ENCODE peak calls at places on chromosomes 16 and 17, in eight cellular contexts. One of them, this sample, is unnamed.

GRCh38 chr17:59561042-59561441 is 4.4 kb upstream of the DHX40 start:
- DNase-seq in OCI-LY7: peak; percentile 52
- DNase-seq in tibial artery: no peak
- DNase-seq in cardiac fibroblast: peak; percentile 13
- DNase-seq in lower leg skin: no peak
- DNase-seq in nephron progenitor cell: no peak
- DNase-seq in Peyer's patch: no peak
- DNase-seq in thoracic aorta: no peak
- DNase-seq in this sample: no peak

GRCh38 chr16:19555938-19556778 is 655 bp downstream of the VPS35L start:
- DNase-seq in cardiac fibroblast: peak; percentile 27
- DNase-seq in thoracic aorta: no peak
- DNase-seq in OCI-LY7: peak; percentile 38
- DNase-seq in Peyer's patch: no peak
- DNase-seq in lower leg skin: no peak
- DNase-seq in tibial artery: no peak
- DNase-seq in nephron progenitor cell: peak; percentile 55
- DNase-seq in this sample: peak; percentile 19

GRCh38 chr17:47967607-47968252 is 3.2 kb upstream of the CDK5RAP3 start:
- DNase-seq in cardiac fibroblast: peak; percentile 66
- DNase-seq in OCI-LY7: no peak
- DNase-seq in tibial artery: no peak
- DNase-seq in nephron progenitor cell: no peak
- DNase-seq in Peyer's patch: no peak
- DNase-seq in thoracic aorta: no peak
- DNase-seq in lower leg skin: no peak
- DNase-seq in this sample: no peak

GRCh38 chr17:49993423-49994037 is 1.5 kb downstream of the DLX3 start:
- DNase-seq in cardiac fibroblast: no peak
- DNase-seq in OCI-LY7: no peak
- DNase-seq in Peyer's patch: peak; percentile 21
- DNase-seq in tibial artery: peak; percentile 64
- DNase-seq in nephron progenitor cell: peak; percentile 62
- DNase-seq in thoracic aorta: no peak
- DNase-seq in lower leg skin: peak; percentile 85
- DNase-seq in this sample: peak; percentile 30

GRCh38 chr16:25063865-25064264 is 47.7 kb upstream of the LCMT1 start:
- DNase-seq in tibial artery: no peak
- DNase-seq in cardiac fibroblast: peak; percentile 57
- DNase-seq in nephron progenitor cell: no peak
- DNase-seq in lower leg skin: no peak
- DNase-seq in thoracic aorta: no peak
- DNase-seq in OCI-LY7: no peak
- DNase-seq in Peyer's patch: no peak
- DNase-seq in this sample: no peak

GRCh38 chr17:38449364-38449763 is 21.1 kb downstream of the ARHGAP23 start:
- DNase-seq in OCI-LY7: no peak
- DNase-seq in tibial artery: no peak
- DNase-seq in lower leg skin: no peak
- DNase-seq in nephron progenitor cell: peak; percentile 67
- DNase-seq in Peyer's patch: no peak
- DNase-seq in cardiac fibroblast: peak; percentile 48
- DNase-seq in thoracic aorta: no peak
- DNase-seq in this sample: no peak

GRCh38 chr17:77634710-77635109 is 323.8 kb upstream of the TNRC6C start:
- DNase-seq in nephron progenitor cell: no peak
- DNase-seq in thoracic aorta: no peak
- DNase-seq in cardiac fibroblast: no peak
- DNase-seq in Peyer's patch: no peak
- DNase-seq in tibial artery: no peak
- DNase-seq in OCI-LY7: peak; percentile 20
- DNase-seq in lower leg skin: peak; percentile 13
- DNase-seq in this sample: no peak

GRCh38 chr16:21952040-21952792 is 945 bp upstream of the UQCRC2 start:
- DNase-seq in tibial artery: peak; percentile 73
- DNase-seq in lower leg skin: peak; percentile 92
- DNase-seq in nephron progenitor cell: peak; percentile 60
- DNase-seq in thoracic aorta: peak; percentile 28
- DNase-seq in Peyer's patch: peak; percentile 69
- DNase-seq in cardiac fibroblast: peak; percentile 75
- DNase-seq in OCI-LY7: peak; percentile 83
- DNase-seq in this sample: peak; percentile 58

GRCh38 chr17:47315451-47316266 is 8.1 kb upstream of the EFCAB13 start:
- DNase-seq in Peyer's patch: no peak
- DNase-seq in thoracic aorta: no peak
- DNase-seq in nephron progenitor cell: peak; percentile 24
- DNase-seq in lower leg skin: no peak
- DNase-seq in tibial artery: no peak
- DNase-seq in cardiac fibroblast: peak; percentile 89
- DNase-seq in OCI-LY7: peak; percentile 80
- DNase-seq in this sample: no peak

GRCh38 chr16:86809458-86809955 is 231.2 kb downstream of the FOXL1 start:
- DNase-seq in OCI-LY7: no peak
- DNase-seq in nephron progenitor cell: peak; percentile 23
- DNase-seq in tibial artery: no peak
- DNase-seq in Peyer's patch: no peak
- DNase-seq in lower leg skin: no peak
- DNase-seq in cardiac fibroblast: peak; percentile 28
- DNase-seq in thoracic aorta: no peak
- DNase-seq in this sample: no peak

GRCh38 chr17:73697872-73698271 is 53.6 kb upstream of the SDK2 start:
- DNase-seq in nephron progenitor cell: no peak
- DNase-seq in lower leg skin: peak; percentile 78
- DNase-seq in cardiac fibroblast: no peak
- DNase-seq in tibial artery: no peak
- DNase-seq in thoracic aorta: no peak
- DNase-seq in Peyer's patch: no peak
- DNase-seq in OCI-LY7: no peak
- DNase-seq in this sample: no peak

GRCh38 chr17:3447625-3448024 is 14.0 kb upstream of the OR1E2 start:
- DNase-seq in thoracic aorta: no peak
- DNase-seq in OCI-LY7: peak; percentile 25
- DNase-seq in tibial artery: no peak
- DNase-seq in cardiac fibroblast: peak; percentile 5
- DNase-seq in nephron progenitor cell: no peak
- DNase-seq in Peyer's patch: no peak
- DNase-seq in lower leg skin: no peak
- DNase-seq in this sample: no peak

GRCh38 chr16:85677383-85677967 is 11.3 kb downstream of the GINS2 start:
- DNase-seq in nephron progenitor cell: no peak
- DNase-seq in OCI-LY7: no peak
- DNase-seq in lower leg skin: no peak
- DNase-seq in thoracic aorta: no peak
- DNase-seq in cardiac fibroblast: no peak
- DNase-seq in tibial artery: no peak
- DNase-seq in Peyer's patch: no peak
- DNase-seq in this sample: no peak

GRCh38 chr17:57909548-57909947 is 45.7 kb downstream of the CUEDC1 start:
- DNase-seq in thoracic aorta: no peak
- DNase-seq in Peyer's patch: no peak
- DNase-seq in lower leg skin: no peak
- DNase-seq in tibial artery: no peak
- DNase-seq in cardiac fibroblast: no peak
- DNase-seq in OCI-LY7: no peak
- DNase-seq in nephron progenitor cell: no peak
- DNase-seq in this sample: no peak

GRCh38 chr17:57908278-57908677 is 46.9 kb downstream of the CUEDC1 start:
- DNase-seq in thoracic aorta: no peak
- DNase-seq in lower leg skin: no peak
- DNase-seq in nephron progenitor cell: no peak
- DNase-seq in cardiac fibroblast: no peak
- DNase-seq in OCI-LY7: no peak
- DNase-seq in Peyer's patch: no peak
- DNase-seq in tibial artery: no peak
- DNase-seq in this sample: no peak

GRCh38 chr17:57903961-57904360 is 51.3 kb downstream of the CUEDC1 start:
- DNase-seq in OCI-LY7: no peak
- DNase-seq in nephron progenitor cell: no peak
- DNase-seq in thoracic aorta: no peak
- DNase-seq in Peyer's patch: no peak
- DNase-seq in cardiac fibroblast: no peak
- DNase-seq in lower leg skin: no peak
- DNase-seq in tibial artery: no peak
- DNase-seq in this sample: no peak

GRCh38 chr17:57905875-57906455 is 49.2 kb downstream of the CUEDC1 start:
- DNase-seq in lower leg skin: no peak
- DNase-seq in nephron progenitor cell: no peak
- DNase-seq in OCI-LY7: no peak
- DNase-seq in cardiac fibroblast: no peak
- DNase-seq in Peyer's patch: no peak
- DNase-seq in thoracic aorta: no peak
- DNase-seq in tibial artery: no peak
- DNase-seq in this sample: no peak

DNA sequence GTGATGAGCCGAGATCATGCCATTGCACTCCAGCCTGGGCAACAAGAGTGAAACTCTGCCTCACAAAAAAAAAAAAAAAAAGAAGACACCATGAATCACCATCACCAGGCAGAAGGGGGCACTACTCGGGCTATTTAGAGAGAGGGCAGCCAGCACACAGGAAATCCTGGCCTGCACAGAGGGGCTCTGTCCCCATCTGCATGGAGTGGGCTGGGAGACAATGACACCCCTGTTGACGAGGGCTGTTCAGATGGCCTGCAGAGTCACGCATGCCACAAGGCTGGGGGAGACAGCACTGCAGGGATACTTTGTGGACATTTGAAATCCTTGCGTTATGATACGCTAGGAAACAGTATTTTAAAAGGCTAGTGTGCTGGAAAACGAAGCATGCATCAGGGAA is 48.3 kb downstream of the CUEDC1 start:
- DNase-seq in lower leg skin: no peak
- DNase-seq in thoracic aorta: no peak
- DNase-seq in OCI-LY7: no peak
- DNase-seq in cardiac fibroblast: no peak
- DNase-seq in nephron progenitor cell: no peak
- DNase-seq in Peyer's patch: no peak
- DNase-seq in tibial artery: no peak
- DNase-seq in this sample: no peak
- TF ChIP-seq CTCF in lower leg skin: no peak
- TF ChIP-seq CTCF in thoracic aorta: no peak
- TF ChIP-seq CTCF in OCI-LY7: no peak
- TF ChIP-seq CTCF in cardiac fibroblast: peak; percentile 12
- TF ChIP-seq CTCF in nephron progenitor cell: peak; percentile 10
- TF ChIP-seq CTCF in Peyer's patch: no peak
- TF ChIP-seq CTCF in tibial artery: no peak
- TF ChIP-seq CTCF in this sample: no peak

DNA sequence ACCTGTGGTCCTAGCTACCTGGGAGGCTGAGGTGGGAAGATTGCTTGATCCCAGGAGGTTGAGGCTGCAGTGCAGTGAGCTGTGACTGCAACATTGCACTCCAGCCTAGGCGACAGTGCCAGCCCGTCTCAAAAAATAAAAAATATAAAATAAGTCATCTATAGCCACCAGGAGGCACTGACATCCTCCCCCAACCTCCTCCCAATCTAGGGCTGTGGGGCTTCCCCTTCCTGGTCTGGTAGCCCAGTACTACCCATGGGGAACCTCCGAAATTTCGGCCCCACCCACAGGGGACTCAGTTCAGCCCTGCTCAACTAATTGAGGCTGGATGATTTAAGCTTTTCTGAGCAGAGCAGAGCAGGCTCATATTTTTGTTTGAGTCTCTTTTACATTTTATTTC is 3.2 kb downstream of the ZSCAN10 start:
- DNase-seq in nephron progenitor cell: no peak
- DNase-seq in tibial artery: no peak
- DNase-seq in Peyer's patch: peak; percentile 76
- DNase-seq in cardiac fibroblast: no peak
- DNase-seq in OCI-LY7: peak; percentile 77
- DNase-seq in lower leg skin: no peak
- DNase-seq in thoracic aorta: no peak
- DNase-seq in this sample: peak; percentile 53
- TF ChIP-seq CTCF in nephron progenitor cell: no peak
- TF ChIP-seq CTCF in tibial artery: no peak
- TF ChIP-seq CTCF in Peyer's patch: peak; percentile 23
- TF ChIP-seq CTCF in cardiac fibroblast: peak; percentile 39
- TF ChIP-seq CTCF in OCI-LY7: peak; percentile 71
- TF ChIP-seq CTCF in lower leg skin: no peak
- TF ChIP-seq CTCF in thoracic aorta: no peak
- TF ChIP-seq CTCF in this sample: no peak

GRCh38 chr16:67770371-67770991 is 35.9 kb downstream of the RANBP10 start:
- DNase-seq in OCI-LY7: no peak
- DNase-seq in tibial artery: no peak
- DNase-seq in thoracic aorta: no peak
- DNase-seq in lower leg skin: no peak
- DNase-seq in nephron progenitor cell: no peak
- DNase-seq in Peyer's patch: no peak
- DNase-seq in cardiac fibroblast: peak; percentile 56
- DNase-seq in this sample: no peak
- TF ChIP-seq CTCF in OCI-LY7: no peak
- TF ChIP-seq CTCF in tibial artery: no peak
- TF ChIP-seq CTCF in thoracic aorta: no peak
- TF ChIP-seq CTCF in lower leg skin: no peak
- TF ChIP-seq CTCF in nephron progenitor cell: no peak
- TF ChIP-seq CTCF in Peyer's patch: no peak
- TF ChIP-seq CTCF in cardiac fibroblast: no peak
- TF ChIP-seq CTCF in this sample: no peak

GRCh38 chr16:7319514-7319913 is 13.1 kb upstream of the RBFOX1 start:
- DNase-seq in Peyer's patch: no peak
- DNase-seq in lower leg skin: no peak
- DNase-seq in tibial artery: no peak
- DNase-seq in OCI-LY7: no peak
- DNase-seq in cardiac fibroblast: no peak
- DNase-seq in thoracic aorta: no peak
- DNase-seq in nephron progenitor cell: no peak
- DNase-seq in this sample: no peak

GRCh38 chr16:7317982-7318381 is 14.7 kb upstream of the RBFOX1 start:
- DNase-seq in nephron progenitor cell: no peak
- DNase-seq in thoracic aorta: no peak
- DNase-seq in lower leg skin: no peak
- DNase-seq in tibial artery: no peak
- DNase-seq in cardiac fibroblast: no peak
- DNase-seq in Peyer's patch: no peak
- DNase-seq in OCI-LY7: no peak
- DNase-seq in this sample: no peak

GRCh38 chr16:7318661-7319060 is 14.0 kb upstream of the RBFOX1 start:
- DNase-seq in thoracic aorta: no peak
- DNase-seq in Peyer's patch: no peak
- DNase-seq in cardiac fibroblast: no peak
- DNase-seq in nephron progenitor cell: no peak
- DNase-seq in lower leg skin: no peak
- DNase-seq in tibial artery: no peak
- DNase-seq in OCI-LY7: no peak
- DNase-seq in this sample: no peak

GRCh38 chr16:7324306-7324705 is 8.3 kb upstream of the RBFOX1 start:
- DNase-seq in Peyer's patch: no peak
- DNase-seq in lower leg skin: no peak
- DNase-seq in thoracic aorta: no peak
- DNase-seq in tibial artery: no peak
- DNase-seq in nephron progenitor cell: no peak
- DNase-seq in OCI-LY7: no peak
- DNase-seq in cardiac fibroblast: no peak
- DNase-seq in this sample: no peak

DNA sequence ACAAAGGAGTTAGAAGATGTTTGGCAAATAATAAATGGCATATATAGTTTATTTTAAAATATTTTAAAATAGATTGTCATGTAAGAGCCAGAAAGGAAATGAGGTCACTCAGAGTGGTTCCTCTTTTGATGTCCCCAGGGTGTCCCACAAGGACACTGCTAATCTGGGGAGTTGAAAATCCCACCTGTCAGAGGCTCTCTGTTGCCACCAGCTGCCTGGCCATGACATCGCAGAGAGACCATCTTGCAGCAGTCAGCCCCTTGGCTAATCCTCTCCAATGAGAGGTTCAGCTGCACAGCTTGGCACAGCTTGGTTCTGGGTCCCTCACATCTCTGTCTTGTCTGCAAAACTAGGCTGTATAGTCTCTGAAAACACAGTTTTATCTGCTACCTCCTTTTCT is 11.0 kb upstream of the RBFOX1 start:
- DNase-seq in OCI-LY7: peak; percentile 1
- DNase-seq in thoracic aorta: no peak
- DNase-seq in tibial artery: no peak
- DNase-seq in nephron progenitor cell: no peak
- DNase-seq in lower leg skin: no peak
- DNase-seq in cardiac fibroblast: no peak
- DNase-seq in Peyer's patch: no peak
- DNase-seq in this sample: no peak
- TF ChIP-seq CTCF in OCI-LY7: no peak
- TF ChIP-seq CTCF in thoracic aorta: no peak
- TF ChIP-seq CTCF in tibial artery: no peak
- TF ChIP-seq CTCF in nephron progenitor cell: no peak
- TF ChIP-seq CTCF in lower leg skin: no peak
- TF ChIP-seq CTCF in cardiac fibroblast: no peak
- TF ChIP-seq CTCF in Peyer's patch: no peak
- TF ChIP-seq CTCF in this sample: no peak

This sample was measured in activated B cell treated with CpG ODN at 0.5 μM for 24 hours.